ENCODE peak calls at places on chromosomes 13 and 19, in six cellular contexts. E is left ventricle myocardium inferior; X is NCI-H1105; G is stimulated activated CD4-positive, alpha-beta T cell treated with anti-CD3 and anti-CD28 coated beads, Interleukin-4, amount 100 ng/mL, for 1 hour; Q is natural killer cell; P is Calu3. N is an unnamed sample.

GRCh38 chr13:75393839-75394238 is 88.1 kb downstream of the TBC1D4 start:
- DNase-seq in E (no peak), X (no peak), G (no peak), Q (no peak), P (no peak), N (no peak)

GRCh38 chr13:110367620-110368019 is 60.5 kb downstream of the COL4A2 start:
- DNase-seq in E (no peak), X (no peak), G (no peak), Q (no peak), P (no peak), N (no peak)

GRCh38 chr13:29756506-29756905 is 93.9 kb downstream of the UBL3 start:
- DNase-seq in E (no peak), X (no peak), G (no peak), Q (no peak), P (no peak), N (no peak)

GRCh38 chr19:46503848-46504453 is 8.3 kb upstream of the PNMA8B start:
- DNase-seq in E (no peak), X (no peak), G (no peak), Q (no peak), P (no peak), N (no peak)

GRCh38 chr13:50292082-50292481 is 276.8 kb downstream of the KCNRG start:
- DNase-seq in E (no peak), X (no peak), G (no peak), Q (no peak), P (no peak), N (no peak)

GRCh38 chr13:23766199-23766771 is 122.9 kb downstream of the MIPEP start:
- DNase-seq in E (no peak), X (no peak), G (no peak), Q (no peak), P (no peak), N (no peak)

GRCh38 chr13:44967656-44968451 is 21.4 kb downstream of the NUFIP1 start:
- DNase-seq in E (no peak), X (no peak), G (no peak), Q (no peak), P (no peak), N (no peak)

GRCh38 chr13:48738261-48738755 is 84.6 kb downstream of the CYSLTR2 start:
- DNase-seq in E (no peak), X (no peak), G (no peak), Q (no peak), P (no peak), N (no peak)

GRCh38 chr13:113618455-113618854 is 33.9 kb downstream of the TFDP1 start:
- DNase-seq in E (no peak), X (no peak), G (no peak), Q (no peak), P (no peak), N (no peak)

GRCh38 chr19:3269972-3270667 is 45.7 kb downstream of the CELF5 start:
- DNase-seq in E (no peak), X (no peak), G (no peak), Q (no peak), P (no peak), N (no peak)

GRCh38 chr19:6744381-6745288 is 5.2 kb downstream of the TRIP10 start:
- DNase-seq in E (peak), X (peak), G (no peak), Q (no peak), P (peak), N (peak)

GRCh38 chr13:111515648-111516047 is 195.2 kb downstream of the TEX29 start:
- DNase-seq in E (no peak), X (no peak), G (no peak), Q (no peak), P (no peak), N (no peak)

GRCh38 chr19:1872807-1873523 is 9.6 kb upstream of the KLF16 start:
- DNase-seq in E (no peak), X (no peak), G (no peak), Q (no peak), P (no peak), N (no peak)

GRCh38 chr19:17719730-17720486 is 628 bp downstream of the MAP1S start:
- DNase-seq in E (no peak), X (peak), G (peak), Q (no peak), P (peak), N (peak)

GRCh38 chr19:16654621-16655020 is 5.3 kb downstream of the SMIM7 start:
- DNase-seq in E (no peak), X (no peak), G (no peak), Q (no peak), P (no peak), N (no peak)

GRCh38 chr19:48635263-48635965 is 1.8 kb downstream of the DBP start:
- DNase-seq in E (peak), X (peak), G (peak), Q (peak), P (peak), N (peak)

GRCh38 chr13:21075303-21076264 is 14.2 kb upstream of the LATS2 start:
- DNase-seq in E (peak), X (no peak), G (peak), Q (peak), P (peak), N (peak)

GRCh38 chr19:9205506-9206113 is 13.8 kb downstream of the OR7D4 start:
- DNase-seq in E (peak), X (peak), G (peak), Q (peak), P (peak), N (peak)

GRCh38 chr13:47289578-47289977 is 392.7 kb upstream of the HTR2A start:
- DNase-seq in E (no peak), X (no peak), G (no peak), Q (no peak), P (peak), N (no peak)

GRCh38 chr13:100363874-100364273 is 224.7 kb downstream of the GGACT start:
- DNase-seq in E (no peak), X (no peak), G (no peak), Q (no peak), P (no peak), N (no peak)

GRCh38 chr13:79307866-79308298 is 98.2 kb downstream of the RBM26 start:
- DNase-seq in E (no peak), X (no peak), G (no peak), Q (no peak), P (no peak), N (no peak)

GRCh38 chr13:43374621-43375020 is 351.2 kb downstream of the DNAJC15 start:
- DNase-seq in E (no peak), X (no peak), G (no peak), Q (no peak), P (no peak), N (no peak)

GRCh38 chr13:28609936-28610335 is 49.0 kb upstream of the POMP start:
- DNase-seq in E (no peak), X (no peak), G (no peak), Q (no peak), P (no peak), N (no peak)

GRCh38 chr13:110756268-110756667 is 42.8 kb downstream of the ING1 start:
- DNase-seq in E (no peak), X (no peak), G (no peak), Q (no peak), P (no peak), N (no peak)

GRCh38 chr19:20513179-20513934 is 52.2 kb downstream of the ZNF737 start:
- DNase-seq in E (no peak), X (no peak), G (no peak), Q (no peak), P (no peak), N (no peak)

GRCh38 chr19:33440241-33440640 is 66.7 kb downstream of the CEBPG start:
- DNase-seq in E (peak), X (no peak), G (no peak), Q (no peak), P (no peak), N (peak)

GRCh38 chr13:42883771-42884170 is 102.4 kb downstream of the FAM216B start:
- DNase-seq in E (no peak), X (no peak), G (no peak), Q (no peak), P (peak), N (no peak)

GRCh38 chr19:6610934-6611370 is 20.0 kb upstream of the CD70 start:
- DNase-seq in E (no peak), X (no peak), G (no peak), Q (no peak), P (no peak), N (no peak)

GRCh38 chr13:46810440-46810839 is 13.5 kb upstream of the ESD start:
- DNase-seq in E (no peak), X (no peak), G (no peak), Q (no peak), P (no peak), N (no peak)

GRCh38 chr13:94968040-94968756 is 255.9 kb upstream of the SOX21 start:
- DNase-seq in E (no peak), X (no peak), G (no peak), Q (no peak), P (no peak), N (no peak)

GRCh38 chr19:51821921-51822716 is 27.2 kb downstream of the FPR3 start:
- DNase-seq in E (no peak), X (no peak), G (no peak), Q (no peak), P (no peak), N (no peak)

GRCh38 chr19:2702170-2703076 is at the start of gene GNG7:
- DNase-seq in E (peak), X (peak), G (peak), Q (peak), P (peak), N (peak)

GRCh38 chr19:35742121-35742724 is at the start of gene IGFLR1:
- DNase-seq in E (no peak), X (no peak), G (peak), Q (peak), P (no peak), N (no peak)